ENCODE peak calls at places on chromosomes 4 and X, in ten cellular contexts. D is stimulated activated naive CD8-positive, alpha-beta T cell treated with anti-CD3 and anti-CD28 coated beads, Interleukin-15, Interleukin-2, amounts not matched to agents 100 U/mL and 50 U/mL, for 24 hours; Q is NCI-H226; K is brain microvascular endothelial cell; X is AG20443; N is amygdala; P is glomerular endothelial cell; O is omental fat pad; L is T-helper 1 cell; H is RWPE1. T is an unnamed sample.

GRCh38 chrX:39907964-39908616 is 189.7 kb downstream of the BCOR start:
- DNase-seq in D (peak; percentile 28), Q (peak; percentile 84), K (peak; percentile 90), X (peak; percentile 81), N (peak; percentile 8), P (peak; percentile 18), O (no peak), L (no peak), H (peak; percentile 79), T (peak; percentile 90)

GRCh38 chrX:150854856-150855255 is 43.6 kb downstream of the CD99L2 start:
- DNase-seq in D (no peak), Q (no peak), K (no peak), X (no peak), N (no peak), P (no peak), O (no peak), L (no peak), H (no peak), T (no peak)

GRCh38 chr4:121764702-121765367 is at the start of gene SMIM43:
- DNase-seq in D (no peak), Q (no peak), K (no peak), X (peak; percentile 51), N (no peak), P (no peak), O (no peak), L (no peak), H (peak; percentile 5), T (no peak)

GRCh38 chr4:94635172-94635571 is 122.6 kb upstream of the BMPR1B start:
- DNase-seq in D (no peak), Q (no peak), K (no peak), X (peak; percentile 14), N (no peak), P (no peak), O (no peak), L (no peak), H (no peak), T (peak; percentile 60)

GRCh38 chr4:24321151-24321550 is 263.2 kb downstream of the DHX15 start:
- DNase-seq in D (no peak), Q (peak; percentile 66), K (no peak), X (peak; percentile 19), N (no peak), P (no peak), O (no peak), L (no peak), H (peak; percentile 71), T (no peak)

GRCh38 chrX:24607616-24608015 is 39.5 kb downstream of the PCYT1B start:
- DNase-seq in D (no peak), Q (no peak), K (no peak), X (no peak), N (no peak), P (no peak), O (no peak), L (no peak), H (no peak), T (peak; percentile 81)

GRCh38 chrX:136168929-136169735 is 21.8 kb downstream of the FHL1 start:
- DNase-seq in D (no peak), Q (peak; percentile 32), K (peak; percentile 87), X (peak; percentile 76), N (peak; percentile 10), P (peak; percentile 68), O (no peak), L (no peak), H (peak; percentile 30), T (peak; percentile 90)

GRCh38 chr4:168711197-168712120 is 214.6 kb downstream of the PALLD start:
- DNase-seq in D (no peak), Q (no peak), K (peak; percentile 30), X (peak; percentile 79), N (no peak), P (no peak), O (no peak), L (no peak), H (no peak), T (peak; percentile 27)

GRCh38 chrX:98931194-98931593 is 1478.9 kb downstream of the PCDH19 start:
- DNase-seq in D (no peak), Q (no peak), K (no peak), X (no peak), N (no peak), P (no peak), O (no peak), L (no peak), H (no peak), T (no peak)

GRCh38 chr4:145851516-145852201 is 87.0 kb downstream of the ZNF827 start:
- DNase-seq in D (no peak), Q (no peak), K (no peak), X (no peak), N (no peak), P (no peak), O (no peak), L (no peak), H (no peak), T (peak; percentile 6)

GRCh38 chr4:174216935-174217272 is 66.6 kb downstream of the FBXO8 start:
- DNase-seq in D (no peak), Q (no peak), K (no peak), X (no peak), N (no peak), P (no peak), O (no peak), L (no peak), H (no peak), T (no peak)

GRCh38 chr4:126939401-126939800 is 693.4 kb upstream of the INTU start:
- DNase-seq in D (no peak), Q (peak; percentile 49), K (peak; percentile 50), X (peak; percentile 49), N (no peak), P (no peak), O (no peak), L (no peak), H (no peak), T (peak; percentile 65)

GRCh38 chr4:177393236-177393635 is 49.0 kb downstream of the AGA start:
- DNase-seq in D (peak; percentile 26), Q (no peak), K (no peak), X (no peak), N (no peak), P (no peak), O (no peak), L (no peak), H (no peak), T (no peak)

GRCh38 chr4:15665738-15666365 is 10.7 kb upstream of the FBXL5 start:
- DNase-seq in D (no peak), Q (peak; percentile 92), K (no peak), X (peak; percentile 12), N (no peak), P (no peak), O (no peak), L (no peak), H (peak; percentile 84), T (peak; percentile 46)

GRCh38 chr4:185726931-185727330 is 85.1 kb downstream of the SORBS2 start:
- DNase-seq in D (no peak), Q (no peak), K (peak; percentile 66), X (peak; percentile 38), N (no peak), P (no peak), O (no peak), L (no peak), H (no peak), T (peak; percentile 43)

GRCh38 chr4:128513664-128514484 is 226.3 kb upstream of the PGRMC2 start:
- DNase-seq in D (no peak), Q (no peak), K (no peak), X (no peak), N (no peak), P (no peak), O (no peak), L (no peak), H (no peak), T (no peak)

GRCh38 chr4:70704333-70705145 is 16.2 kb downstream of the UTP3 start:
- DNase-seq in D (peak; percentile 75), Q (peak; percentile 22), K (peak; percentile 33), X (peak; percentile 88), N (peak; percentile 55), P (no peak), O (peak; percentile 53), L (peak; percentile 62), H (peak; percentile 51), T (peak; percentile 56)

GRCh38 chrX:37462346-37462745 is 109.1 kb upstream of the LANCL3 start:
- DNase-seq in D (no peak), Q (no peak), K (no peak), X (no peak), N (no peak), P (no peak), O (no peak), L (no peak), H (no peak), T (no peak)

GRCh38 chr4:61210186-61210939 is 10.2 kb downstream of the ADGRL3 start:
- DNase-seq in D (no peak), Q (no peak), K (no peak), X (no peak), N (peak; percentile 65), P (no peak), O (no peak), L (no peak), H (no peak), T (no peak)

GRCh38 chr4:179097741-179098140 is 1655.5 kb upstream of the AGA start:
- DNase-seq in D (no peak), Q (no peak), K (no peak), X (no peak), N (no peak), P (no peak), O (no peak), L (no peak), H (no peak), T (peak; percentile 0)

GRCh38 chr4:66590488-66591215 is 920.4 kb upstream of the EPHA5 start:
- DNase-seq in D (no peak), Q (peak; percentile 3), K (no peak), X (no peak), N (no peak), P (no peak), O (no peak), L (no peak), H (no peak), T (peak; percentile 29)

GRCh38 chrX:20420058-20420457 is 153.3 kb upstream of the RPS6KA3 start:
- DNase-seq in D (no peak), Q (no peak), K (no peak), X (no peak), N (no peak), P (no peak), O (no peak), L (no peak), H (no peak), T (no peak)

GRCh38 chrX:1027680-1028079 is 184.8 kb downstream of the CRLF2 start:
- DNase-seq in D (no peak), Q (no peak), K (no peak), X (no peak), N (no peak), P (no peak), O (no peak), L (no peak), H (no peak), T (no peak)

GRCh38 chr4:107115185-107115847 is 79.2 kb upstream of the DKK2 start:
- DNase-seq in D (no peak), Q (no peak), K (peak; percentile 38), X (peak; percentile 28), N (no peak), P (no peak), O (no peak), L (no peak), H (no peak), T (peak; percentile 77)

GRCh38 chr4:64399313-64400109 is 9.7 kb downstream of the TECRL start:
- DNase-seq in D (no peak), Q (no peak), K (no peak), X (no peak), N (no peak), P (no peak), O (no peak), L (no peak), H (no peak), T (no peak)

GRCh38 chr4:164423819-164424218 is 330.1 kb upstream of the SMIM31 start:
- DNase-seq in D (no peak), Q (no peak), K (no peak), X (no peak), N (no peak), P (no peak), O (no peak), L (no peak), H (no peak), T (peak; percentile 20)

GRCh38 chr4:153788064-153788418 is 842 bp downstream of the SFRP2 start:
- DNase-seq in D (no peak), Q (no peak), K (no peak), X (no peak), N (no peak), P (no peak), O (no peak), L (no peak), H (no peak), T (no peak)

GRCh38 chr4:37908488-37909343 is 17.8 kb downstream of the TBC1D1 start:
- DNase-seq in D (no peak), Q (peak; percentile 3), K (peak; percentile 54), X (peak; percentile 29), N (no peak), P (no peak), O (no peak), L (no peak), H (no peak), T (no peak)

T was measured in amniotic epithelial cell.